ENCODE peak calls at places on chromosomes 7 and 10, in nine cellular contexts. N, D, A, J, Z, F, T, O and V are unnamed samples. For H3K27me3, the result is how much of the 10 kb centered on the place peaks cover.

GRCh38 chr10:102593074-102593803 is 51.0 kb upstream of the TRIM8 start:
- DNase-seq in A (no peak), N (no peak), O (no peak), J (peak), D (no peak), F (no peak), T (no peak), Z (peak), V (no peak)

GRCh38 chr7:116777613-116778380 is 84.6 kb upstream of the CAPZA2 start:
- DNase-seq in O (no peak), J (no peak), Z (no peak), A (no peak), N (no peak), D (no peak), F (no peak), T (no peak), V (no peak)

GRCh38 chr10:10520391-10521385 is 497.0 kb upstream of the CELF2 start:
- DNase-seq in N (no peak), J (no peak), F (no peak), Z (no peak), D (no peak), T (no peak), A (no peak), O (no peak), V (no peak)

GRCh38 chr10:113025487-113025886 is 75.4 kb downstream of the TCF7L2 start:
- DNase-seq in F (no peak), J (no peak), T (no peak), A (no peak), D (no peak), Z (no peak), N (no peak), O (no peak), V (no peak)

GRCh38 chr7:26291251-26291650 is 411 bp upstream of the SNX10 start:
- DNase-seq in J (no peak), Z (no peak), N (no peak), F (no peak), D (no peak), T (no peak), A (no peak), O (no peak), V (no peak)

GRCh38 chr7:95011156-95011928 is 103.9 kb downstream of the PPP1R9A start:
- DNase-seq in N (no peak), D (no peak), J (no peak), O (no peak), T (no peak), Z (peak), A (no peak), F (no peak), V (no peak)

GRCh38 chr7:48089415-48089975 is 430 bp downstream of the UPP1 start:
- DNase-seq in A (no peak), D (no peak), T (peak), J (peak), O (no peak), Z (no peak), N (peak), F (no peak), V (no peak)

GRCh38 chr7:71482284-71482683 is 350.3 kb downstream of the GALNT17 start:
- DNase-seq in Z (no peak), D (no peak), N (no peak), J (no peak), A (no peak), T (no peak), F (no peak), O (no peak), V (no peak)

GRCh38 chr7:121994625-121995410 is 121.9 kb downstream of the PTPRZ1 start:
- DNase-seq in Z (peak), A (peak), N (peak), D (peak), J (no peak), O (no peak), T (peak), F (no peak), V (peak)

GRCh38 chr10:97079454-97079853 is 106.3 kb downstream of the SLIT1 start:
- DNase-seq in N (no peak), Z (no peak), F (no peak), D (no peak), A (no peak), O (no peak), T (no peak), J (no peak), V (no peak)

GRCh38 chr10:103696411-103697145 is 158.8 kb downstream of the SH3PXD2A start:
- DNase-seq in T (peak), N (peak), Z (peak), D (peak), J (no peak), F (peak), O (no peak), A (no peak), V (no peak)

GRCh38 chr7:132548489-132549078 is 27.7 kb downstream of the PLXNA4 start:
- DNase-seq in N (no peak), Z (peak), A (no peak), F (no peak), D (no peak), O (no peak), T (no peak), J (no peak), V (no peak)

GRCh38 chr10:71971769-71972555 is 7.8 kb downstream of the CHST3 start:
- DNase-seq in J (no peak), F (no peak), D (no peak), N (peak), Z (no peak), A (no peak), T (no peak), O (no peak), V (no peak)

GRCh38 chr7:130387628-130388403 is 7.5 kb downstream of the CPA1 start:
- DNase-seq in A (no peak), Z (peak), O (no peak), T (no peak), F (no peak), J (no peak), N (no peak), D (no peak), V (no peak)

GRCh38 chr10:70982443-70982842 is 94.1 kb upstream of the PCBD1 start:
- DNase-seq in J (no peak), A (no peak), T (no peak), N (no peak), D (no peak), F (no peak), O (no peak), Z (no peak), V (no peak)

GRCh38 chr10:8361510-8361844 is 307.0 kb downstream of the GATA3 start:
- DNase-seq in O (no peak), F (no peak), Z (no peak), T (no peak), A (no peak), J (no peak), D (no peak), N (no peak), V (no peak)

GRCh38 chr10:98134117-98134430 is 383 bp upstream of the R3HCC1L start:
- DNase-seq in O (no peak), Z (no peak), J (no peak), T (no peak), D (no peak), N (no peak), F (no peak), A (no peak), V (no peak)

GRCh38 chr10:106185991-106186390 is 978.5 kb downstream of the SORCS1 start:
- DNase-seq in J (no peak), F (no peak), O (no peak), N (no peak), D (no peak), T (no peak), A (no peak), Z (no peak), V (no peak)

GRCh38 chr10:31320598-31321211 is 1.7 kb downstream of the ZEB1 start:
- DNase-seq in O (peak), T (peak), Z (peak), D (no peak), F (peak), A (no peak), J (no peak), N (peak), V (peak)

GRCh38 chr10:28248092-28248491 is 54.8 kb downstream of the MPP7 start:
- DNase-seq in J (no peak), T (no peak), N (no peak), A (no peak), D (peak), Z (peak), O (no peak), F (no peak), V (no peak)

GRCh38 chr7:37489703-37490102 is 41.0 kb upstream of the ELMO1 start:
- DNase-seq in J (no peak), A (no peak), N (no peak), F (no peak), D (no peak), O (no peak), T (no peak), Z (no peak), V (no peak)

GRCh38 chr7:50467817-50468610 is 17.9 kb upstream of the FIGNL1 start:
- DNase-seq in N (peak), O (peak), A (peak), F (peak), T (peak), J (peak), Z (peak), D (peak), V (peak)

GRCh38 chr7:31076051-31076450 is 23.9 kb downstream of the ADCYAP1R1 start:
- DNase-seq in D (no peak), T (no peak), Z (no peak), F (no peak), O (peak), N (no peak), A (no peak), J (peak), V (no peak)

GRCh38 chr10:70672993-70673928 is 955 bp downstream of the ADAMTS14 start:
- DNase-seq in Z (peak), N (peak), J (no peak), A (no peak), O (no peak), D (no peak), F (peak), T (peak), V (no peak)

GRCh38 chr10:100600218-100600617 is 64.5 kb downstream of the HIF1AN start:
- DNase-seq in J (no peak), A (no peak), N (no peak), Z (no peak), F (no peak), O (no peak), D (no peak), T (no peak), V (no peak)

GRCh38 chr7:112995091-112995824 is 91.4 kb downstream of the GPR85 start:
- DNase-seq in F (no peak), A (no peak), O (no peak), J (no peak), D (no peak), T (no peak), Z (peak), N (no peak), V (no peak)

GRCh38 chr7:37284805-37285211 is 163.9 kb downstream of the ELMO1 start:
- DNase-seq in F (peak), D (no peak), N (peak), J (peak), A (peak), O (peak), Z (peak), T (peak), V (peak)

GRCh38 chr7:294440-295154 is 4.6 kb downstream of the FOXL3 start:
- DNase-seq in J (peak), F (no peak), O (no peak), N (no peak), T (no peak), D (no peak), Z (no peak), A (no peak), V (no peak)

GRCh38 chr10:43265799-43266721 is 805 bp downstream of the RASGEF1A start:
- DNase-seq in N (peak), J (peak), T (no peak), F (no peak), D (no peak), O (peak), A (no peak), Z (no peak), V (no peak)

GRCh38 chr10:3566627-3567026 is 218.4 kb downstream of the KLF6 start:
- DNase-seq in F (no peak), J (no peak), T (no peak), D (no peak), O (no peak), N (no peak), Z (no peak), A (no peak), V (no peak)

GRCh38 chr10:78599122-78599853 is 469.5 kb upstream of the ZMIZ1 start:
- DNase-seq in D (no peak), F (peak), T (no peak), O (no peak), N (no peak), J (no peak), A (no peak), Z (no peak), V (no peak)

GRCh38 chr10:77576007-77576367 is 61.6 kb downstream of the KCNMA1 start:
- DNase-seq in J (no peak), T (no peak), F (no peak), O (no peak), Z (no peak), N (no peak), A (no peak), D (no peak), V (no peak)
- H3K4me3 ChIP-seq in J (no peak), T (no peak), F (no peak), O (no peak), Z (no peak), N (no peak), A (no peak), D (no peak), V (no peak)

GRCh38 chr10:14092749-14093148 is 238.0 kb downstream of the FRMD4A start:
- DNase-seq in N (no peak), O (no peak), T (no peak), J (no peak), A (no peak), D (no peak), Z (no peak), F (no peak), V (no peak)

GRCh38 chr10:14089556-14090297 is 241.0 kb downstream of the FRMD4A start:
- DNase-seq in O (no peak), D (no peak), F (no peak), A (no peak), N (no peak), J (no peak), Z (no peak), T (no peak), V (no peak)

GRCh38 chr10:14099885-14100284 is 230.8 kb downstream of the FRMD4A start:
- DNase-seq in N (no peak), D (no peak), J (no peak), Z (no peak), A (no peak), O (no peak), F (no peak), T (no peak), V (no peak)

DNA sequence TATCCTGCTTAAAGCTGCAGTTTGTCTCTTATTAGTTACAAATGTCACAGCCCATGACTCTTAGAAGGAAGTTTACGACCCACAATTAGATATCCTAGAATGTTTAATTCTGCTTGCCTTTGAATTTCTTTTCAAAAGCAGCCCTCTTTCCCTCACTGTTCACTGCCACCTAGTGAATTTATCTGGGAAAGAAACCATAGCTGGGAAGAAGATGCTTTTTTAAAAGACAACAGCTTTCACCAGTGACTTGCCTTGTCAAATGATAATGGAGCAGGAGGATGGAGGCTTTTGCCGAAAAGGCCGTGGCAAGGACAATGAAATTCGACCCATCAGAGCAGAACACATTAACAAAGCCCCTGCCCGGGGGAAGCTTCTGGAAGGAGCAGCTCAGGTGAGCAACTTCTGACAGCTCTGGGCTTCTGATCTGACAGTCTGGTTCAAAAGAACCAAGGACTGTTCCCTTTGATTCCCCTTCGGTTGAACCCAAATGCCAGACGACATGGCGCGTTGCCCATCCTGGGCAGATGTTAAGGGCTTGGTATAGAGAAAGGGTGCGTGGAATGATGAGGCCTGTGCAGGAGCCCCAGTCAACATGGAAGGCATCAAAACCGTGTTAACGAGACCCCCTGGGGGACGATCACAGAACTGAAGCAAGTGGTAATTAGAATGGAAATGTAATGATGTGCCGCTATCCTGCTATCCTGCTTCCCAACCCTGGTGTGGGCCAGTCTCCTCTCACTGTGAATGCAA is 236.8 kb downstream of the FRMD4A start:
- DNase-seq in A (no peak), Z (peak), N (no peak), J (no peak), D (no peak), T (no peak), F (no peak), O (no peak), V (no peak)
- TF ChIP-seq CTCF in A (peak), Z (peak), N (peak), J (peak), D (no peak), T (peak), F (peak), O (peak), V (peak)

GRCh38 chr7:69602522-69602921 is 4.2 kb downstream of the AUTS2 start:
- DNase-seq in A (no peak), F (no peak), D (no peak), N (no peak), J (no peak), O (no peak), T (no peak), Z (no peak), V (no peak)

GRCh38 chr7:69599879-69600764 is 1.8 kb downstream of the AUTS2 start:
- DNase-seq in O (no peak), Z (no peak), D (no peak), T (peak), A (no peak), J (peak), F (no peak), N (no peak), V (no peak)

GRCh38 chr7:69605070-69605469 is 6.8 kb downstream of the AUTS2 start:
- DNase-seq in A (no peak), J (no peak), T (no peak), O (no peak), F (no peak), N (no peak), D (no peak), Z (no peak), V (no peak)

GRCh38 chr7:69603351-69603750 is 5.1 kb downstream of the AUTS2 start:
- DNase-seq in N (no peak), O (no peak), T (no peak), J (no peak), A (no peak), F (no peak), D (no peak), Z (no peak), V (no peak)

DNA sequence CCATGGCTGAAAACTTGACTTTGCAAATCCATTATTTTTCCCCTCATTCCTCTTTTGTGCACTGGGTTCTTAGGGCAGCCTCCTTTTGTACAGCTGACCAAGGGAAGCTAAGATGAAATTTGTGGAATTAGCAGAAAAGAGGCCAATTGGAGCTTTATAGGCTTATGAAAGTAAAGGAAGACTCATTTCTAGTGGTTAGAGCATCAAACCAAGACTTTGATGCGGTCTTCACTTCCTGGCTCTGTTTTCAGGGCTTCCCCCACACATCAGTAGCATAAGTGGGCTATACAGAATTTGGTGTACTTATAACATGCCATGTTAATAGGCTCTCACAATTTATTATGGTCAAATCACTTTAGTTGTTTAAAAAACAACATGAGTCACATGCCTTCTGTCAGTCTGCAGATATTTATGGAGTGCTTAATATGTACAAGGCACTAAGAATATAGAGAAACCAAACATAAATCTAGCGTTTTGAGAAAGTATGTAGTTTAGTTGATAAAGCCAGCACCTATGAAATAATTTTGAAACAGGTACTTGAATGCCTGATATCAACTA is 5.7 kb downstream of the AUTS2 start:
- DNase-seq in Z (no peak), A (no peak), J (no peak), N (no peak), F (no peak), T (no peak), D (no peak), O (no peak), V (no peak)
- H3K27me3 ChIP-seq in Z (under half), A (under half), J (under half), N (under half), F (under half), T (under half), D (under half), O (under half), V (under half)

DNA sequence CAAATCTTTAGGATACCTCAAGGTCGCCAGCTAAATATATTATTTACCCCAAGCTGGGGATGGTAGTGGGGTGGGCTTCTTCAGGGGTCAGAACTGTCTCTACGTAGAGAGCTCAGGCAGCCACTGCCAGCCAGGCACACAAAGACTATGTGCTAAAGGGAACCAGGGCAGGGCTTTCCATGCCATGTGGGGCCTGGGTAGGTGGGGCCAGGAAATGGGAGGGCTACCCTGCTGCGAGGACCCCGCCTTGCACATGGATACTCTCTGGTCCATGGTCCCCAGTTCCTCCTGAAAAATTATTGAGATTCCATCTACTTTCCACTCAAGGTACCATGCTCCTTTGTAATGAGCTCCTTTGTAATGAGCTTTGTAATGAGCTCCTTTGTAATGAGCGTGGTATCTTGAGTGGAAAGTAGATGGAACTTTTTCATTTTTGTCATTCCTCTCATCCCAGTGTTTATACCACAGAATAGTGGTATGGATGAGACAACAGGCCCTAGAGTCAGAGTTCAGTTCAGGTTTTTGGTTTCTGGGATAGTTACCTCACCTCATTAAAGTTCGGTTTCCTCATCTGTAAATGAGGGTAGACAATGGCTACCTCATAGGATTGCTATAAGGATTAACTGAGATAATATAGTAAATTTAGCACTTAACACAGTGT is 5.8 kb downstream of the SYNPO2L start:
- DNase-seq in D (no peak), J (no peak), O (no peak), N (no peak), F (no peak), Z (no peak), T (no peak), A (no peak), V (no peak)
- H3K4me3 ChIP-seq in D (no peak), J (no peak), O (no peak), N (no peak), F (no peak), Z (no peak), T (peak), A (no peak), V (no peak)

GRCh38 chr10:16519908-16520861 is 1.5 kb downstream of the C1QL3 start:
- DNase-seq in O (no peak), T (no peak), J (no peak), N (no peak), D (no peak), A (no peak), Z (no peak), F (no peak), V (no peak)

GRCh38 chr10:16520900-16521299 is 779 bp downstream of the C1QL3 start:
- DNase-seq in A (no peak), Z (no peak), J (peak), D (no peak), O (no peak), N (no peak), F (no peak), T (no peak), V (no peak)

GRCh38 chr10:16519250-16519907 is 2.3 kb downstream of the C1QL3 start:
- DNase-seq in N (no peak), J (no peak), D (no peak), O (no peak), F (no peak), T (no peak), Z (no peak), A (no peak), V (no peak)

GRCh38 chr10:16521311-16522016 is at the start of gene C1QL3:
- DNase-seq in Z (no peak), D (no peak), J (no peak), O (no peak), A (no peak), F (no peak), T (no peak), N (peak), V (no peak)

GRCh38 chr10:16518822-16519221 is 2.9 kb downstream of the C1QL3 start:
- DNase-seq in O (no peak), J (no peak), F (no peak), A (no peak), D (no peak), N (no peak), T (no peak), Z (no peak), V (no peak)
- TF ChIP-seq CTCF in O (no peak), J (peak), F (no peak), A (no peak), D (no peak), N (peak), T (peak), Z (peak), V (no peak)

GRCh38 chr10:58981846-58982245 is 194.6 kb upstream of the PHYHIPL start:
- DNase-seq in A (no peak), F (no peak), D (no peak), J (no peak), O (no peak), T (no peak), N (no peak), Z (no peak), V (no peak)
- H3K27me3 ChIP-seq in A (under half), F (under half), D (under half), J (under half), O (under half), T (under half), N (under half), Z (under half), V (under half)